ENCODE peak calls at places on chromosomes 3 and 15, in five cellular contexts. L is K562, V is HepG2, H is GM12878, M is H1. W is an unnamed sample.

GRCh38 chr3:172918165-172918564 is 167.6 kb downstream of the ECT2 start:
- DNase-seq in L (peak; percentile 13), V (peak; percentile 45), H (no peak), M (no peak), W (no peak)

GRCh38 chr3:30461311-30461710 is 145.1 kb upstream of the TGFBR2 start:
- DNase-seq in L (no peak), V (no peak), H (no peak), M (no peak), W (no peak)

GRCh38 chr3:149589332-149589731 is 68.5 kb downstream of the WWTR1 start:
- DNase-seq in L (no peak), V (no peak), H (no peak), M (no peak), W (no peak)

GRCh38 chr3:188274249-188274915 is 120.4 kb downstream of the LPP start:
- DNase-seq in L (no peak), V (no peak), H (no peak), M (no peak), W (no peak)

GRCh38 chr3:61617041-61617440 is 55.7 kb downstream of the PTPRG start:
- DNase-seq in L (no peak), V (no peak), H (no peak), M (no peak), W (no peak)

GRCh38 chr3:98602078-98602678 is 8.8 kb upstream of the CPOX start:
- DNase-seq in L (peak; percentile 49), V (peak; percentile 53), H (peak; percentile 55), M (no peak), W (peak; percentile 74)

GRCh38 chr15:45126535-45127158 is 3.0 kb downstream of the DUOXA1 start:
- DNase-seq in L (peak; percentile 39), V (peak; percentile 25), H (no peak), M (no peak), W (peak; percentile 46)

GRCh38 chr3:67648229-67648628 is 6.2 kb downstream of the SUCLG2 start:
- DNase-seq in L (no peak), V (peak; percentile 36), H (no peak), M (no peak), W (no peak)

GRCh38 chr3:107235193-107235922 is 141.9 kb upstream of the CCDC54 start:
- DNase-seq in L (peak; percentile 13), V (peak; percentile 3), H (no peak), M (no peak), W (peak; percentile 15)

GRCh38 chr3:125072310-125072709 is 16.5 kb upstream of the HEG1 start:
- DNase-seq in L (no peak), V (no peak), H (no peak), M (no peak), W (no peak)

GRCh38 chr3:164741869-164742268 is 336.4 kb downstream of the SI start:
- DNase-seq in L (no peak), V (no peak), H (no peak), M (no peak), W (no peak)

GRCh38 chr3:108507887-108508286 is 2.5 kb downstream of the MYH15 start:
- DNase-seq in L (no peak), V (no peak), H (no peak), M (no peak), W (no peak)

GRCh38 chr3:28994161-28994905 is 286.5 kb upstream of the RBMS3 start:
- DNase-seq in L (no peak), V (no peak), H (no peak), M (no peak), W (no peak)

GRCh38 chr3:66038384-66038725 is 363 bp downstream of the MAGI1 start:
- DNase-seq in L (no peak), V (no peak), H (no peak), M (peak; percentile 54), W (no peak)

GRCh38 chr3:190008432-190008831 is 112.3 kb downstream of the P3H2 start:
- DNase-seq in L (no peak), V (no peak), H (no peak), M (no peak), W (no peak)

GRCh38 chr3:140428380-140428779 is 249.5 kb upstream of the TRIM42 start:
- DNase-seq in L (no peak), V (no peak), H (no peak), M (no peak), W (no peak)

GRCh38 chr3:140430494-140430893 is 247.4 kb upstream of the TRIM42 start:
- DNase-seq in L (no peak), V (no peak), H (no peak), M (no peak), W (no peak)

GRCh38 chr3:140424726-140425125 is 253.1 kb upstream of the TRIM42 start:
- DNase-seq in L (no peak), V (no peak), H (no peak), M (no peak), W (no peak)

GRCh38 chr3:140429791-140430190 is 248.1 kb upstream of the TRIM42 start:
- DNase-seq in L (no peak), V (no peak), H (no peak), M (peak; percentile 8), W (no peak)

DNA sequence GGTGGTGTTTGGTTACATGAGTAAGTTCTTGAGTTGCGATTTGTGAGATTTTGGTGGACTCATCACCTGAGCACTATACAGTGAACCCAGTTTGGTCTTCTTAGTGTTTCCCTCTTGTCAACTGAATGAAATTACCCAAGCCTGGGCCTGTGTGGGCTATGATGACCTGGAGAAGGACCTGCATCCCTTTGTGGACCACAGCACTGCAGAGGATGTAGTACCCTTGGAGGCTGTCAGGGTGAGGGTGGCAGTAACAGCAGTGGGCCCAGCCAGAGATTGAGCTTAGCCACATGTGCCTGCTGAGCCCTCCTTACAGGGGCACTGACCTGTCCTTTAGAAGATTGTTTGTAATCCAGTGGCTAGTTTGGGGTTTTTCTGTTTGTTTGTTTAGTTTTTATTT is 250.1 kb upstream of the TRIM42 start:
- DNase-seq in L (no peak), V (no peak), H (no peak), M (peak; percentile 16), W (no peak)
- TF ChIP-seq CREB1 in L (no peak), V (no peak), H (no peak), M (no peak), W (no peak)

DNA sequence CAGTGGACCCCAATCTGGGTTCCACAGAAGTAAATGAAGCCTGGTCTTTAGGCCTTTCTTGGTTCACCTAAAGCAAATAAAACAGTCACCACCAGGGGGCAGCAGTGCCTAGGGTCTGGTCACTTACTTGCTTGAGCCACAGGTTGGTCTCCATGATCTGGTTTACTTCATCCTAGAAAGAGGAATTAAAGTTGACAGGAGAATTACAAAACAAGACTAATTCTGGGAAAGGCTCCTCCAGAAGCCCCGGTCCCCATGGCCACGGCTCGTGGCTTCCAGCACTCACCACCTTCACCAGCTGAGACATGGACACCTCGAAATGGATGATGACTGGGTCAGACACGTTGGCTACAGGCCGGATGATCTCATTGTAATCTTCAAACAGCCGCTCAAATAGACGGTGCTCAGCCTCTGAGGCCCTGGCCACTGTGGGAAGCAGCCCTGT is 2.3 kb downstream of the CHRNA3 start:
- DNase-seq in L (peak; percentile 82), V (peak; percentile 66), H (peak; percentile 37), M (peak; percentile 98), W (peak; percentile 96)
- TF ChIP-seq POLR2AphosphoS5 in L (no peak), V (no peak), H (no peak), M (no peak), W (no peak)

GRCh38 chr15:79897701-79898113 is 893 bp upstream of the MTHFS start:
- DNase-seq in L (no peak), V (no peak), H (no peak), M (no peak), W (peak; percentile 3)
- H2AFZ ChIP-seq in L (peak overlapping the region; percentile 99), V (peak overlapping the region; percentile 20), H (peak overlapping the region; percentile 91), M (peak overlapping the region; percentile 74), W (peak overlapping the region; percentile 92)

GRCh38 chr3:38117748-38118420 is 19.0 kb downstream of the ACAA1 start:
- DNase-seq in L (peak; percentile 84), V (peak; percentile 65), H (peak; percentile 41), M (peak; percentile 87), W (peak; percentile 71)

GRCh38 chr3:38115645-38116427 is 21.1 kb downstream of the ACAA1 start:
- DNase-seq in L (no peak), V (no peak), H (no peak), M (no peak), W (no peak)

GRCh38 chr3:38116471-38117162 is 20.3 kb downstream of the ACAA1 start:
- DNase-seq in L (peak; percentile 47), V (no peak), H (no peak), M (no peak), W (no peak)

GRCh38 chr3:38118421-38119247 is 18.3 kb downstream of the ACAA1 start:
- DNase-seq in L (no peak), V (no peak), H (no peak), M (no peak), W (no peak)

DNA sequence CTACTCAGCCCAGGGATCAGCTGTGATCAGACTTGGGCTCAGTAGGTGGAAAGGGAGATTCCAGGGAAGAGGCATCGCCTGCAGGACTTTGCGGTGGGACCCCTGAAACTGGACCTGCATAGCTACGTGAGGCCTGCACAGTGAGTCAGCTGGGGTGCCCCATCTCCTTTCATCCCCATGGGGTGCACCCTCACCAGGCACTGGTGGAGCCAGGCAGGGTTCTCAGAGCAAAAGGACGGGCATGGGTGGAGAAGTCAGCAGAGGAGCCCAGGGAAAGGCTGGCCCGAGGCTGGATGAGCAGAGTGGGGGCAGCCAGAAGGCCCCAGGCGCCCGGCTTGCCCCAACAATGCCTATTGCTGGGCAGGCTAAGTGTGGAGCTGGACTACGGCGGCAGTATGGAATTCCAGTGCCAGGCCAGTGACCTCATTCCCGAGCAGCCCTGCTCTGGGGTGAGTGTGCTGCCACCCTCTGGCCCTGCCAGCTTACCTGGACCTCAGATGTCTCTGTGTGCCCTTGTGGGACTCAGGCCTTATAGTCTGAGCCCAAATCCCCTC is 19.7 kb downstream of the ACAA1 start:
- DNase-seq in L (no peak), V (no peak), H (no peak), M (no peak), W (no peak)
- TF ChIP-seq CREB1 in L (no peak), V (no peak), H (no peak), M (no peak), W (no peak)

GRCh38 chr3:52280046-52280445 is 1.6 kb upstream of the WDR82 start:
- DNase-seq in L (no peak), V (no peak), H (no peak), M (no peak), W (no peak)

GRCh38 chr3:52277972-52278509 is 408 bp downstream of the WDR82 start:
- DNase-seq in L (peak; percentile 49), V (no peak), H (no peak), M (peak; percentile 86), W (peak; percentile 62)

GRCh38 chr3:52277071-52277964 is 1.1 kb downstream of the WDR82 start:
- DNase-seq in L (peak; percentile 48), V (peak; percentile 55), H (no peak), M (peak; percentile 61), W (peak; percentile 53)

GRCh38 chr3:52281980-52282801 is 3.7 kb upstream of the WDR82 start:
- DNase-seq in L (no peak), V (peak; percentile 59), H (no peak), M (no peak), W (no peak)

DNA sequence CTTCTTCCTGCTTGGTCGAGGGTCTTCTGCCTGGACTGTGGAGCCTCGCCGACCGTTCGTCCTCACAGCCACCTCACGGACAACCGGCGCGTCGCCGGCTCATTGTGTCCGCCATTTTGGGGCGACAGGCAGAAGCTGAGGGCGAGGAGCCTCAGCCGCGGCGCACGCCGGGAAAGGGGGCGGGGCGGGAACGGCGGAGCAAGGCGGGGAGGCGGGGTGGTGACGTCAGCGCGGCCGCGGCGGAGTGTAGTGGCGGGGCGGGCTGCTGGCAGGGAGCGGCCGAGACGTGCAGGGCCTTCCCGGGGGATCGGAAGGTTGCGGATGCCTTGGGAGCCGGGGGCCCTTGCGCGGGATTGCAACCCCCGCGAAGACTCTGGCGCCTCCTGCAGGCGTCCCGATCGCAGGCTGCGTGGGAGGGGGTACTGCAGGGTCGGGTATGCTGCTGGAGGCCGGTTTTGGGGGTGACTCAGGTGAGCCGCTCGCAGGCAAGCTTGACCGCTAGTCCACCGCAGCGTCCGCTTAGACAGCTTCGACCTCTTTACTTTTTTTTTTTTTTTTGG is at the start of gene WDR82:
- DNase-seq in L (peak; percentile 91), V (peak; percentile 78), H (peak; percentile 67), M (peak; percentile 99), W (peak; percentile 97)
- TF ChIP-seq POLR2AphosphoS5 in L (peak; percentile 92), V (peak; percentile 93), H (peak; percentile 96), M (peak; percentile 95), W (peak; percentile 98)